ENCODE peak calls at places on chromosomes 4 and X, in four cellular contexts. One of them, this sample, is unnamed. For H3K9me3, the result is how much of the 10 kb centered on the place peaks cover.

GRCh38 chrX:71578253-71579135 is at the start of gene GCNA:
- DNase-seq in CD8-positive, alpha-beta memory T cell: no peak
- DNase-seq in endothelial cell of umbilical vein: no peak
- DNase-seq in breast epithelium: no peak
- DNase-seq in this sample: no peak

GRCh38 chr4:136920092-136920491 is 612.2 kb downstream of the PCDH18 start:
- DNase-seq in CD8-positive, alpha-beta memory T cell: no peak
- DNase-seq in endothelial cell of umbilical vein: no peak
- DNase-seq in breast epithelium: no peak
- DNase-seq in this sample: no peak

GRCh38 chrX:150088766-150089518 is 150.7 kb upstream of the EOLA2 start:
- DNase-seq in CD8-positive, alpha-beta memory T cell: no peak
- DNase-seq in endothelial cell of umbilical vein: no peak
- DNase-seq in breast epithelium: no peak
- DNase-seq in this sample: no peak

GRCh38 chrX:41868392-41868977 is 54.9 kb downstream of the CASK start:
- DNase-seq in CD8-positive, alpha-beta memory T cell: no peak
- DNase-seq in endothelial cell of umbilical vein: peak
- DNase-seq in breast epithelium: no peak
- DNase-seq in this sample: no peak

GRCh38 chr4:184755278-184755677 is 21.4 kb upstream of the CENPU start:
- DNase-seq in CD8-positive, alpha-beta memory T cell: no peak
- DNase-seq in endothelial cell of umbilical vein: no peak
- DNase-seq in breast epithelium: no peak
- DNase-seq in this sample: no peak

GRCh38 chr4:186149872-186150271 is 41.5 kb upstream of the CYP4V2 start:
- DNase-seq in CD8-positive, alpha-beta memory T cell: peak
- DNase-seq in endothelial cell of umbilical vein: peak
- DNase-seq in breast epithelium: no peak
- DNase-seq in this sample: no peak

GRCh38 chr4:185256444-185256843 is 47.0 kb downstream of the SNX25 start:
- DNase-seq in CD8-positive, alpha-beta memory T cell: no peak
- DNase-seq in endothelial cell of umbilical vein: no peak
- DNase-seq in breast epithelium: no peak
- DNase-seq in this sample: no peak

GRCh38 chr4:67907650-67908049 is 23.8 kb upstream of the TMPRSS11D start:
- DNase-seq in CD8-positive, alpha-beta memory T cell: no peak
- DNase-seq in endothelial cell of umbilical vein: no peak
- DNase-seq in breast epithelium: no peak
- DNase-seq in this sample: no peak

GRCh38 chr4:53306729-53307128 is 59.1 kb downstream of the SCFD2 start:
- DNase-seq in CD8-positive, alpha-beta memory T cell: no peak
- DNase-seq in endothelial cell of umbilical vein: peak
- DNase-seq in breast epithelium: no peak
- DNase-seq in this sample: no peak

GRCh38 chr4:85474818-85475630 is at the start of gene ARHGAP24:
- DNase-seq in CD8-positive, alpha-beta memory T cell: no peak
- DNase-seq in endothelial cell of umbilical vein: peak
- DNase-seq in breast epithelium: peak
- DNase-seq in this sample: peak

GRCh38 chr4:15042529-15043167 is 40.4 kb downstream of the CPEB2 start:
- DNase-seq in CD8-positive, alpha-beta memory T cell: no peak
- DNase-seq in endothelial cell of umbilical vein: peak
- DNase-seq in breast epithelium: no peak
- DNase-seq in this sample: no peak

GRCh38 chr4:184444953-184445309 is 29.4 kb downstream of the IRF2 start:
- DNase-seq in CD8-positive, alpha-beta memory T cell: peak
- DNase-seq in endothelial cell of umbilical vein: no peak
- DNase-seq in breast epithelium: no peak
- DNase-seq in this sample: no peak

GRCh38 chr4:73523126-73523525 is 41.6 kb downstream of the AFM start:
- DNase-seq in CD8-positive, alpha-beta memory T cell: no peak
- DNase-seq in endothelial cell of umbilical vein: no peak
- DNase-seq in breast epithelium: no peak
- DNase-seq in this sample: no peak

GRCh38 chr4:118738999-118739690 is 54.0 kb downstream of the METTL14 start:
- DNase-seq in CD8-positive, alpha-beta memory T cell: no peak
- DNase-seq in endothelial cell of umbilical vein: no peak
- DNase-seq in breast epithelium: no peak
- DNase-seq in this sample: no peak

GRCh38 chrX:80808160-80808735 is 1.4 kb downstream of the BRWD3 start:
- DNase-seq in CD8-positive, alpha-beta memory T cell: peak
- DNase-seq in endothelial cell of umbilical vein: peak
- DNase-seq in breast epithelium: no peak
- DNase-seq in this sample: no peak

GRCh38 chr4:24240655-24241054 is 343.7 kb downstream of the DHX15 start:
- DNase-seq in CD8-positive, alpha-beta memory T cell: no peak
- DNase-seq in endothelial cell of umbilical vein: no peak
- DNase-seq in breast epithelium: no peak
- DNase-seq in this sample: no peak

DNA sequence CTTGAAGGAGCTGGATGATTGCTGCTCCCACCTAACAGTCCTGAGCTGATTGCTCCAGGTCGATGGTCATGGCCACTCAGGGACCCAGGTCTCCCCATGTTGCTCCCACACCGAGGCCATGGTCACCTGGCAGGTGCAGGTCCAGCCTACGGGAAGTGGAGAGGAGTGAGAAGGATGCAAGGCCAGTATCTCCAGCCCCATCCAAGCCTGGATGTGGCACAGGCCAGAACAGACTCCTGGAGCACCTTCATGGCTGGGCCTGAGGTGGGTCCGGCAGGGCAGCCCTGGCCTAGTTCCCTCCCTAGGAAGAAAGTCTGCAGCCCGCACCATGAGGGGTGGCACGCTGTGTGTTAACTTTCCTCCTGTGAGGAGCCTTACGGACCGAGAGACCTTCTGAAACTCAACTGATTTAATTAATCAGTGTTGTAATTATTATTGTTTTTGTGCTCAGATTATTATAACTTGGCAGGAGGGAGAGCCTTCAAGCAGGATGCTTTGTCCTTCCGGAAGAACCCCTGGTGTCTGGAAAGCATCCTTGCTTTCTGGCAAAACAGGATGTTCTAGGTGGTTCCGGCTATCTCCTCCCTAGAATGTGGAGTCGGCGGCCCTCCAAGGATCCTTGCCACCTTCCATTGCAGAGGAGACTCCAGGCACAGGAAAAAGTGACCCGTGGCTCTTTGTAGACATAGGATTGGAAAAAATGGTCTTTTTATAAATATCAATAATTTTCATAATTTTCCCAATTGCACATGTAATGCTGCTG is 92.3 kb upstream of the ADRA2C start:
- DNase-seq in CD8-positive, alpha-beta memory T cell: no peak
- DNase-seq in endothelial cell of umbilical vein: no peak
- DNase-seq in breast epithelium: no peak
- DNase-seq in this sample: no peak
- H3K9me3 ChIP-seq in CD8-positive, alpha-beta memory T cell: under half
- H3K9me3 ChIP-seq in endothelial cell of umbilical vein: under half
- H3K9me3 ChIP-seq in breast epithelium: under half
- H3K9me3 ChIP-seq in this sample: under half

DNA sequence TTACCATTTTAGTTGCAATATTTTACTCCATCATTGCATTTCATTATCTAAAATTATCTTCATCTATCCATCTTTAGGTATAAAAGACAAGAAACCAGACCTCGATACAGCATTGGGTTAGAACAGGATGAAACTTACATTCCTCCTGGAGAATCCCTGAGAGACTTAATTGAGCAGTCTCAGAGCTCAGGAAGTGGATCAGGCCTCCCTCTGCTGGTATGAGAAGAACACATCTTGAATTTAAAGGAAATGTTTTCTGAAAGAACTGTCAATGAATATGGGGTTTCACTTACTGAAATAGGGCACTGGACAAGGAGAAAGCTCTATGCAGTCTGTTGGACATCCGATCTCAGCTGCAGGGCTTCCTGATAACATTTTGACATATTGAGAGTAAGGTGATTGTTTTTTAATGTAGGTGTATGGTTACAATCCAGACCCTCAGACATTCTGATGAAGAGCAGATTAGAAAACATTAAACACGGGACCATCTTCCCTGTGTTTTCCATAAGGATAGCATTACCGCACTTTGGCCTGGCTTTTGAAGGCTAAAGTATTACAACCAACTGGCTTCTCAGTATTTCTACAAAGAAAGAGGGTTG is 367.2 kb downstream of the BMPR1B start:
- DNase-seq in CD8-positive, alpha-beta memory T cell: no peak
- DNase-seq in endothelial cell of umbilical vein: peak
- DNase-seq in breast epithelium: no peak
- DNase-seq in this sample: peak
- H3K27ac ChIP-seq in CD8-positive, alpha-beta memory T cell: no peak
- H3K27ac ChIP-seq in endothelial cell of umbilical vein: no peak
- H3K27ac ChIP-seq in breast epithelium: no peak
- H3K27ac ChIP-seq in this sample: no peak

GRCh38 chr4:90127706-90128345 is 632 bp downstream of the CCSER1 start:
- DNase-seq in CD8-positive, alpha-beta memory T cell: no peak
- DNase-seq in endothelial cell of umbilical vein: peak
- DNase-seq in breast epithelium: peak
- DNase-seq in this sample: no peak
- H3K4me3 ChIP-seq in CD8-positive, alpha-beta memory T cell: no peak
- H3K4me3 ChIP-seq in endothelial cell of umbilical vein: peak
- H3K4me3 ChIP-seq in breast epithelium: peak
- H3K4me3 ChIP-seq in this sample: peak

DNA sequence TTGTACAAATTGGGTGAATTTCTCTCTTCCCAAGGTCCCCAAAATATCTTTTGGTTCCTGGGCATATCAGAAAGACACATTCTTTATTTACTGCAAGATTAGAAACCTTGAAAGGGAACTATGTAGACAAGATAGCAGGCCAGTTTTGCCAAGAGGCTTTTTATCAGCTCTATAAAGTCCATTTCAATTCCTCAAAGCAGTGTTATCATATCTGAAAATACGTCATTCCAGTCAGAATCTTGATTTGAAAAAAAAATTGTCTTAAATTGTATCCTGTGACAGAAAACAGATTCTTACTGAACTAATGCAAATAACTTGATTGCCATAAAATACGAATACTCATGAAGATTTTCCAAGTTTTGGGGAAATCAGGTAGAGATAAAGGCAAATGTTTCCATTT is 37.0 kb upstream of the NSG1 start:
- DNase-seq in CD8-positive, alpha-beta memory T cell: no peak
- DNase-seq in endothelial cell of umbilical vein: no peak
- DNase-seq in breast epithelium: no peak
- DNase-seq in this sample: no peak
- H3K9me3 ChIP-seq in CD8-positive, alpha-beta memory T cell: under half
- H3K9me3 ChIP-seq in endothelial cell of umbilical vein: under half
- H3K9me3 ChIP-seq in breast epithelium: under half
- H3K9me3 ChIP-seq in this sample: under half

GRCh38 chrX:115649461-115650063 is 88.6 kb downstream of the PLS3 start:
- DNase-seq in CD8-positive, alpha-beta memory T cell: no peak
- DNase-seq in endothelial cell of umbilical vein: no peak
- DNase-seq in breast epithelium: no peak
- DNase-seq in this sample: no peak
- H3K27ac ChIP-seq in CD8-positive, alpha-beta memory T cell: no peak
- H3K27ac ChIP-seq in endothelial cell of umbilical vein: no peak
- H3K27ac ChIP-seq in breast epithelium: no peak
- H3K27ac ChIP-seq in this sample: no peak

DNA sequence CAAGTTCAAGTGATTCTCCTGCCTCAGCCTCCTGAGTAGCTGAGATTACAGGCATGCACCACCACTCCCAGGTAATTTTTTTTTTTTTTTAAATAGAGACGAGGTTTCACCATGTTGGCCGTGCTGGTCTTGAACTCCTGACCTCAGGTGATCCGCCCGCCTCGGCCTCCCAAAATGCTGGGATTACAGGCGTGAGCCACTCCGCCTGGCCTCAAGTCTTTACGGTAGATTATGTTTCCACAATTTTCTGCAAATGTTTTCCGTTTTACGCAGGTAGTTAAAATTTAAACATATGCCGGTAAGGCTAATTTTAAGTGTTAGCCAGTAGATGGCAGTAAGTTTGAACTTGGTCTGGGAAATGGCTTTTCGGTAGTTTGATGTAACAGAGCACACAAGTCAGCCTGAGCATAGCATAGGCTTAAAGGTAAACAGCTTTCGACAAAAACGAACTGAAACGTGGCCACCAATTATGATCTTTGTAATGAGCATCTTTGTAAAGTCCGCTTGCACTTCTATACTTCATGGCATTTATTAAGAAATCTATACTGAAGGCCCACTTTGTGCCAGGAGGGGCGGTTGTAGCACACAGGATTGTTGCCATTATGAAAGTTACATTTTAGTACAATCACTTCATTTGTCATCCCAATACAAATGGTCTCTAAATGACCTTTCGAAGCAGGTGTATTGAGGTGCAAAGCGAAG is 31.1 kb downstream of the CCKAR start:
- DNase-seq in CD8-positive, alpha-beta memory T cell: no peak
- DNase-seq in endothelial cell of umbilical vein: peak
- DNase-seq in breast epithelium: no peak
- DNase-seq in this sample: peak
- H3K4me3 ChIP-seq in CD8-positive, alpha-beta memory T cell: no peak
- H3K4me3 ChIP-seq in endothelial cell of umbilical vein: no peak
- H3K4me3 ChIP-seq in breast epithelium: no peak
- H3K4me3 ChIP-seq in this sample: no peak

DNA sequence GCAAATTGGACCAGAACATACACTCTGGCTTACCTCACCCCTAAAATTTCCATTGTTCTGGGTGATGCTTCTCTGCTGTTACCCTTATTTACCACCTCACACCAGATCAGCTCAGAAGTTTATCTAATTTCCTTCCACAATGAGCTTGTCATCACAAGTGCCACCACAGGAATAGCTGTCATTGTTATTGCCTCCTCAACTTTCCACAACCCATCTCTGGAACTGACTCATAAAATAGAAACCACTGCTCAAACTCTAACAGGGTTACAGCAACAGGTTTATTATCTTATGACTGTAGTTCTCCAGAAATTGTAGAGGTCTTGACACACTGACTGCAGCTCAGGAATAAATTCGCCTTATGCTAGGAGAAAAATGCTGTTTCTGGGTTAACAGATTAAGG is 52.7 kb downstream of the ZNF718 start:
- DNase-seq in CD8-positive, alpha-beta memory T cell: no peak
- DNase-seq in endothelial cell of umbilical vein: no peak
- DNase-seq in breast epithelium: no peak
- DNase-seq in this sample: no peak
- H3K9me3 ChIP-seq in CD8-positive, alpha-beta memory T cell: under half
- H3K9me3 ChIP-seq in endothelial cell of umbilical vein: under half
- H3K9me3 ChIP-seq in breast epithelium: half or more
- H3K9me3 ChIP-seq in this sample: under half

GRCh38 chrX:13283512-13283911 is 36.3 kb downstream of the ATXN3L start:
- DNase-seq in CD8-positive, alpha-beta memory T cell: no peak
- DNase-seq in endothelial cell of umbilical vein: no peak
- DNase-seq in breast epithelium: no peak
- DNase-seq in this sample: no peak
- H3K27ac ChIP-seq in CD8-positive, alpha-beta memory T cell: no peak
- H3K27ac ChIP-seq in endothelial cell of umbilical vein: peak
- H3K27ac ChIP-seq in breast epithelium: peak
- H3K27ac ChIP-seq in this sample: no peak

GRCh38 chr4:122689972-122690371 is 42.5 kb upstream of the BBS12 start:
- DNase-seq in CD8-positive, alpha-beta memory T cell: no peak
- DNase-seq in endothelial cell of umbilical vein: no peak
- DNase-seq in breast epithelium: no peak
- DNase-seq in this sample: no peak
- H3K4me3 ChIP-seq in CD8-positive, alpha-beta memory T cell: no peak
- H3K4me3 ChIP-seq in endothelial cell of umbilical vein: no peak
- H3K4me3 ChIP-seq in breast epithelium: no peak
- H3K4me3 ChIP-seq in this sample: no peak

DNA sequence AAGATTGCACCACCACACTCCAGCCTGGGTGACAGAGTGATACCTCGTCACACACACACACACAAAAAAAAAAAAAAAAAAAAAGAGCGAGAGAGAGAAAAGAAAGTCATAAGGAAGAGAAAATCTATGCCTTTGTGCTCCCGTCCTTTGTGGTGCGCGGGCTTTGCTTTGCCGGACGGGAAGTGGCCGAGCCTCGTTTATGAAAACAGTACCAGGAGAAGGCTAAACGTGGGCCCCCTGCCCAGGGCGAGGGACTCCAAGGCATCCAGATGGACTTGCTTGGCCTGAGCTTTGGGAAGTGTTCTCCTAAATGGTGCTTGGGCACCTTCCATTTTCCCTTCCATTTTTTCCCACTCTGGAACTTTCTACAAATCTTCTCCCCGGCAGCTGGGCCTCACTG is 109.3 kb upstream of the LRPAP1 start:
- DNase-seq in CD8-positive, alpha-beta memory T cell: no peak
- DNase-seq in endothelial cell of umbilical vein: no peak
- DNase-seq in breast epithelium: no peak
- DNase-seq in this sample: no peak
- H3K9me3 ChIP-seq in CD8-positive, alpha-beta memory T cell: under half
- H3K9me3 ChIP-seq in endothelial cell of umbilical vein: under half
- H3K9me3 ChIP-seq in breast epithelium: under half
- H3K9me3 ChIP-seq in this sample: under half

This sample was measured in iPS DF 6.9.